ENCODE peak calls at places on chromosomes 11 and 22, in eight cellular contexts. M is left lung, X is left ventricle myocardium inferior, G is H9, O is ovary, N is cardiac muscle cell, B is Peyer's patch, F is heart right ventricle. D is an unnamed sample.

GRCh38 chr22:22884888-22885840 is 2.5 kb upstream of the IGLL5 start:
- DNase-seq in M (no peak), X (no peak), G (peak; percentile 20), O (no peak), N (no peak), B (no peak), F (no peak), D (no peak)

GRCh38 chr11:92703431-92703830 is 266.0 kb upstream of the MTNR1B start:
- DNase-seq in M (no peak), X (no peak), G (no peak), O (no peak), N (no peak), B (no peak), F (no peak), D (no peak)

GRCh38 chr11:61778920-61779650 is 13.3 kb downstream of the TMEM258 start:
- DNase-seq in M (peak; percentile 60), X (no peak), G (peak; percentile 28), O (no peak), N (no peak), B (no peak), F (no peak), D (no peak)

GRCh38 chr11:8067567-8067928 is 13.5 kb upstream of the TUB start:
- DNase-seq in M (no peak), X (peak; percentile 10), G (no peak), O (no peak), N (no peak), B (no peak), F (no peak), D (peak; percentile 12)

GRCh38 chr11:11189501-11189900 is 163.5 kb downstream of the CSNK2A3 start:
- DNase-seq in M (no peak), X (no peak), G (no peak), O (no peak), N (no peak), B (no peak), F (no peak), D (no peak)

GRCh38 chr22:20205964-20206708 is 55.3 kb upstream of the CCDC188 start:
- DNase-seq in M (no peak), X (peak; percentile 67), G (peak; percentile 69), O (peak; percentile 71), N (peak; percentile 49), B (peak; percentile 79), F (peak; percentile 62), D (peak; percentile 79)

GRCh38 chr11:58923300-58923788 is 15.9 kb upstream of the GLYATL1 start:
- DNase-seq in M (no peak), X (no peak), G (peak; percentile 78), O (no peak), N (peak; percentile 52), B (no peak), F (no peak), D (no peak)

GRCh38 chr11:120331301-120331966 is 4.8 kb upstream of the ARHGEF12 start:
- DNase-seq in M (no peak), X (peak; percentile 43), G (no peak), O (peak; percentile 45), N (no peak), B (no peak), F (peak; percentile 35), D (no peak)

GRCh38 chr11:68312780-68313573 is 586 bp downstream of the LRP5 start:
- DNase-seq in M (no peak), X (no peak), G (no peak), O (no peak), N (peak; percentile 51), B (peak; percentile 72), F (no peak), D (no peak)

GRCh38 chr11:83508804-83509203 is 222.6 kb upstream of the CCDC90B start:
- DNase-seq in M (no peak), X (no peak), G (no peak), O (no peak), N (no peak), B (no peak), F (no peak), D (no peak)

GRCh38 chr11:95668113-95668512 is 121.5 kb downstream of the FAM76B start:
- DNase-seq in M (no peak), X (no peak), G (no peak), O (no peak), N (no peak), B (no peak), F (no peak), D (peak; percentile 17)

GRCh38 chr22:37418627-37419369 is 8.5 kb downstream of the ELFN2 start:
- DNase-seq in M (peak; percentile 81), X (no peak), G (no peak), O (no peak), N (no peak), B (peak; percentile 61), F (no peak), D (no peak)

GRCh38 chr11:2382927-2383822 is 6.1 kb downstream of the CD81 start:
- DNase-seq in M (peak; percentile 81), X (peak; percentile 80), G (peak; percentile 64), O (peak; percentile 68), N (peak; percentile 87), B (no peak), F (peak; percentile 79), D (peak; percentile 72)
- TF ChIP-seq CTCF in M (no peak), X (peak; percentile 29), G (no peak), O (no peak), N (no peak), B (no peak), F (no peak), D (no peak)

DNA sequence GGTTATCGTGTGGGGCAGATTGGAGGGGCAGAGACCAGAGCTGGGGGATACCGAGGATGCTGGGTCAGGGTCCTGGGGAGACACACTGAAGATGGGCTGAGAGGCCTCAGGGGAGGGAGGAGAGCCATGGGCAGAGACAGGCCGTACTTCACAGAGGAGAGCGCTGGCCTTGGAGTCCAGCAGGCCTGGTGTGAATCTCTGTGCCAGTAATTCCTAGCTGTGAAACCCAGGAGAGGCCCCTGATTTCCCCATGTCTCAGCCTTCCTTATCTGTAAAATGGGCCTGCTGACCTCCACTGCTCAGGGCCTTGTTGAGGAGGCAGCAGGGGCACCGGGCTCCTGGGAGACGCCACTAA is 23.4 kb downstream of the CACNA1I start:
- DNase-seq in M (peak; percentile 15), X (no peak), G (no peak), O (no peak), N (no peak), B (no peak), F (no peak), D (peak; percentile 28)
- H3K27me3 ChIP-seq in M (peaks cover 16% of the 10 kb centered on the region), X (peaks cover 87% of the 10 kb centered on the region), G (no peaks in the 10 kb centered on the region), O (no peaks in the 10 kb centered on the region), N (peaks cover 17% of the 10 kb centered on the region), B (no peaks in the 10 kb centered on the region), F (peaks cover 65% of the 10 kb centered on the region), D (no peaks in the 10 kb centered on the region)

DNA sequence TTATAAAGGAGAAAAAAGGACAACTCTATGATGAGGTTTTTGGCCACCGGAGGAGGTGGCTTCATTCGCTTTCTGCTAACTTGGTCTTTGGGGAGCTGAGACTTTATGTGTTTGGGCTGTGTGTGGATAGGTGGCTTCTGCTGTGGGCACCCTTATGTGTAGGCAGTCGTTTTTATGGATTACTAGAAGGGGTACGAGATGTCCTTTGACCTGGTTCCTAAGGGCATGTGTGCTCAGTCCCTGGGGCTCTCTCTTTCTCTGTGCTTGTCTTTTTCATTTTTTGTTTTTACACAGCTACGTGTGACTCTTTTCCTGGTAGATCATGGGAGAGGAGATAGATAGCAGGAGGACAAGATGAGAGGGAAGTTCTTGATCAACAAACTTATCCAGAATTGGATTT is 93.4 kb downstream of the TEAD1 start:
- DNase-seq in M (no peak), X (no peak), G (no peak), O (no peak), N (no peak), B (no peak), F (no peak), D (no peak)
- H3K4me1 ChIP-seq in M (peaks cover 4% of the 10 kb centered on the region), X (peaks cover 86% of the 10 kb centered on the region), G (peaks cover 8% of the 10 kb centered on the region), O (peaks cover 28% of the 10 kb centered on the region), N (peaks cover 20% of the 10 kb centered on the region), B (no peaks in the 10 kb centered on the region), F (peaks cover 86% of the 10 kb centered on the region), D (no peaks in the 10 kb centered on the region)

GRCh38 chr11:63915961-63916836 is 765 bp downstream of the RCOR2 start:
- DNase-seq in M (no peak), X (peak; percentile 58), G (peak; percentile 92), O (no peak), N (peak; percentile 78), B (peak; percentile 67), F (peak; percentile 66), D (peak; percentile 56)
- TF ChIP-seq CTCF in M (no peak), X (peak; percentile 67), G (peak; percentile 87), O (no peak), N (peak; percentile 59), B (no peak), F (peak; percentile 61), D (peak; percentile 27)

D was measured in testis.